ENCODE peak calls at places on chromosomes 12 and 14, in ten cellular contexts. P, J, V, C, D, O, Y, L, Z and X are unnamed samples.
A peak's percentile ranks its signal among the peaks of the same experiment; 100 is the strongest.

GRCh38 chr12:119659289-119659897 is 8.5 kb upstream of the PRKAB1 start:
- DNase-seq in Y (no peak), C (no peak), P (no peak), Z (peak; percentile 5), J (no peak), O (peak; percentile 37), D (no peak), V (peak; percentile 59), L (peak; percentile 17), X (no peak)

GRCh38 chr14:77011226-77011762 is 17.2 kb downstream of the IRF2BPL start:
- DNase-seq in O (no peak), D (no peak), P (no peak), Y (no peak), J (no peak), L (no peak), C (no peak), V (no peak), Z (no peak), X (no peak)

GRCh38 chr12:6459004-6459337 is 7.1 kb downstream of the TAPBPL start:
- DNase-seq in Y (no peak), J (no peak), O (no peak), D (no peak), V (no peak), P (no peak), L (no peak), Z (no peak), C (no peak), X (no peak)

GRCh38 chr12:80802652-80803051 is 85.9 kb downstream of the MYF5 start:
- DNase-seq in D (no peak), Z (no peak), P (no peak), Y (no peak), L (no peak), C (no peak), V (no peak), O (no peak), J (no peak), X (no peak)

GRCh38 chr12:685388-685787 is 22.1 kb upstream of the NINJ2 start:
- DNase-seq in J (peak; percentile 90), Z (no peak), D (no peak), V (no peak), C (peak; percentile 60), O (peak; percentile 67), Y (no peak), P (peak; percentile 60), L (peak; percentile 44), X (no peak)

GRCh38 chr12:51683763-51684357 is 92.8 kb downstream of the SCN8A start:
- DNase-seq in Z (peak; percentile 61), J (no peak), D (no peak), L (no peak), Y (no peak), O (no peak), V (peak; percentile 25), C (no peak), P (no peak), X (peak; percentile 4)

GRCh38 chr12:67271976-67272375 is 2.8 kb downstream of the CAND1 start:
- DNase-seq in V (no peak), D (no peak), O (no peak), C (no peak), Y (no peak), Z (peak; percentile 19), L (no peak), J (no peak), P (no peak), X (no peak)

GRCh38 chr12:126191037-126191891 is 1126.0 kb downstream of the AACS start:
- DNase-seq in V (no peak), Y (no peak), D (no peak), O (no peak), J (no peak), C (no peak), P (no peak), Z (no peak), L (peak; percentile 57), X (no peak)

GRCh38 chr12:195951-196350 is 18.0 kb downstream of the SLC6A12 start:
- DNase-seq in Y (no peak), J (no peak), Z (no peak), V (no peak), C (no peak), D (peak; percentile 13), O (no peak), P (no peak), L (no peak), X (no peak)

GRCh38 chr12:130873106-130873795 is 1.4 kb downstream of the RAN start:
- DNase-seq in Y (no peak), L (no peak), O (no peak), J (no peak), V (no peak), Z (no peak), P (no peak), D (no peak), C (no peak), X (no peak)

GRCh38 chr14:58788655-58789054 is 150.9 kb downstream of the DACT1 start:
- DNase-seq in P (no peak), D (no peak), Y (no peak), C (no peak), L (no peak), J (no peak), Z (no peak), O (no peak), V (no peak), X (no peak)

GRCh38 chr14:60220917-60221316 is 28.1 kb upstream of the PPM1A start:
- DNase-seq in P (no peak), J (no peak), V (no peak), O (no peak), D (no peak), L (no peak), Y (no peak), Z (no peak), C (no peak), X (no peak)

GRCh38 chr14:65501328-65501727 is 88.8 kb downstream of the FUT8 start:
- DNase-seq in Y (no peak), C (no peak), O (no peak), P (no peak), L (no peak), V (no peak), J (no peak), D (no peak), Z (no peak), X (no peak)

GRCh38 chr12:87952850-87953249 is 76.4 kb downstream of the C12orf50 start:
- DNase-seq in C (no peak), L (no peak), O (no peak), Z (no peak), V (no peak), Y (no peak), J (no peak), P (no peak), D (no peak), X (no peak)

GRCh38 chr12:106126441-106127288 is 12.1 kb downstream of the NUAK1 start:
- DNase-seq in V (no peak), J (no peak), C (no peak), Z (peak; percentile 51), P (no peak), L (peak; percentile 15), D (no peak), O (no peak), Y (no peak), X (no peak)

GRCh38 chr12:78671295-78671694 is 193.3 kb upstream of the SYT1 start:
- DNase-seq in D (no peak), V (no peak), P (no peak), C (no peak), Z (peak; percentile 39), Y (no peak), J (no peak), O (no peak), L (no peak), X (no peak)

GRCh38 chr12:103905730-103906349 is 24.4 kb upstream of the HSP90B1 start:
- DNase-seq in O (no peak), Y (no peak), Z (no peak), V (no peak), P (no peak), J (no peak), L (no peak), C (no peak), D (no peak), X (no peak)

GRCh38 chr12:9799961-9800360 is 27.3 kb upstream of the KLRF1 start:
- DNase-seq in J (no peak), O (no peak), V (no peak), D (no peak), L (no peak), Z (peak; percentile 6), C (no peak), P (no peak), Y (no peak), X (no peak)

GRCh38 chr12:22788913-22789312 is 163.9 kb downstream of the ETNK1 start:
- DNase-seq in Z (no peak), L (no peak), D (no peak), V (no peak), P (no peak), Y (no peak), O (no peak), J (no peak), C (no peak), X (no peak)

GRCh38 chr12:60977966-60978365 is 1282.2 kb upstream of the USP15 start:
- DNase-seq in P (no peak), J (no peak), O (no peak), Y (no peak), C (no peak), L (no peak), Z (peak; percentile 22), V (no peak), D (no peak), X (no peak)

GRCh38 chr12:5374691-5375090 is 57.2 kb upstream of the NTF3 start:
- DNase-seq in D (no peak), V (no peak), J (no peak), Y (no peak), Z (no peak), O (no peak), P (no peak), L (no peak), C (no peak), X (no peak)

GRCh38 chr12:116980083-116980482 is 69.3 kb downstream of the FBXW8 start:
- DNase-seq in O (no peak), Y (no peak), L (no peak), D (no peak), V (no peak), P (no peak), Z (no peak), J (no peak), C (no peak), X (no peak)

GRCh38 chr14:94538070-94538740 is 23.0 kb upstream of the SERPINA4 start:
- DNase-seq in D (no peak), P (no peak), O (no peak), J (no peak), L (no peak), V (no peak), Z (no peak), C (no peak), Y (no peak), X (no peak)

GRCh38 chr12:24363177-24363754 is 413.8 kb upstream of the SOX5 start:
- DNase-seq in L (no peak), P (no peak), Z (no peak), C (no peak), Y (peak; percentile 44), D (no peak), O (no peak), V (no peak), J (no peak), X (no peak)

GRCh38 chr14:89373185-89373584 is 43.8 kb downstream of the FOXN3 start:
- DNase-seq in Y (no peak), D (no peak), V (no peak), J (no peak), C (no peak), Z (no peak), P (no peak), O (no peak), L (no peak), X (no peak)

GRCh38 chr12:69167648-69168165 is 71.7 kb upstream of the CPSF6 start:
- DNase-seq in C (no peak), L (no peak), J (no peak), Y (no peak), V (no peak), Z (no peak), O (no peak), P (no peak), D (no peak), X (no peak)

GRCh38 chr14:91879196-91879595 is 11.9 kb upstream of the TC2N start:
- DNase-seq in O (no peak), Y (no peak), V (no peak), P (no peak), Z (no peak), D (no peak), C (no peak), J (no peak), L (no peak), X (no peak)

GRCh38 chr12:127538325-127538724 is 728.6 kb upstream of the TMEM132C start:
- DNase-seq in Z (no peak), C (no peak), J (no peak), Y (no peak), L (no peak), P (no peak), V (no peak), O (no peak), D (no peak), X (no peak)